ENCODE peak calls at places on chromosome 20, in five cellular contexts. T is GDM1; S is kidney; P is SHP77 treated with DMSO at 0.1 percent for 48 hours; J is effector memory CD8-positive, alpha-beta T cell. E is an unnamed sample.

GRCh38 chr20:63542696-63543095 is 4.9 kb downstream of the SRMS start:
- DNase-seq in T (no peak), S (no peak), P (no peak), J (no peak), E (no peak)

GRCh38 chr20:63785646-63786255 is 45.3 kb downstream of the ZBTB46 start:
- DNase-seq in T (no peak), S (no peak), P (peak; percentile 26), J (no peak), E (no peak)

GRCh38 chr20:32278199-32278643 is 770 bp downstream of the KIF3B start:
- DNase-seq in T (no peak), S (no peak), P (no peak), J (no peak), E (peak; percentile 66)

GRCh38 chr20:10982692-10983091 is 308.9 kb upstream of the JAG1 start:
- DNase-seq in T (no peak), S (no peak), P (no peak), J (no peak), E (no peak)

GRCh38 chr20:32810941-32811340 is 8.8 kb upstream of the MAPRE1 start:
- DNase-seq in T (no peak), S (no peak), P (no peak), J (no peak), E (no peak)

GRCh38 chr20:44717986-44718385 is 2.8 kb downstream of the CCN5 start:
- DNase-seq in T (no peak), S (peak; percentile 61), P (no peak), J (no peak), E (no peak)

GRCh38 chr20:33783818-33784217 is 27.3 kb upstream of the CHMP4B start:
- DNase-seq in T (no peak), S (no peak), P (no peak), J (no peak), E (no peak)

GRCh38 chr20:4283011-4283410 is 267.7 kb upstream of the RNF24 start:
- DNase-seq in T (no peak), S (no peak), P (no peak), J (no peak), E (no peak)

GRCh38 chr20:56689852-56690485 is 60.9 kb downstream of the TFAP2C start:
- DNase-seq in T (no peak), S (no peak), P (no peak), J (no peak), E (no peak)

GRCh38 chr20:51116765-51117686 is 94.1 kb upstream of the KCNG1 start:
- DNase-seq in T (no peak), S (no peak), P (no peak), J (no peak), E (no peak)

GRCh38 chr20:48919882-48920526 is 1.5 kb upstream of the ARFGEF2 start:
- DNase-seq in T (no peak), S (no peak), P (no peak), J (no peak), E (no peak)

GRCh38 chr20:13307562-13308163 is 86.6 kb downstream of the ISM1 start:
- DNase-seq in T (no peak), S (no peak), P (no peak), J (no peak), E (no peak)

GRCh38 chr20:50297498-50298348 is 107.1 kb downstream of the CEBPB start:
- DNase-seq in T (peak; percentile 50), S (peak; percentile 48), P (no peak), J (no peak), E (no peak)

GRCh38 chr20:2986466-2986865 is 57.0 kb upstream of the GNRH2 start:
- DNase-seq in T (no peak), S (no peak), P (no peak), J (no peak), E (no peak)

GRCh38 chr20:53872081-53872541 is 198.3 kb downstream of the BCAS1 start:
- DNase-seq in T (no peak), S (no peak), P (no peak), J (no peak), E (no peak)

GRCh38 chr20:35953411-35954199 is 697 bp downstream of the SCAND1 start:
- DNase-seq in T (peak; percentile 54), S (peak; percentile 90), P (no peak), J (peak; percentile 59), E (peak; percentile 36)

GRCh38 chr20:2890743-2891142 is 17.5 kb downstream of the PTPRA start:
- DNase-seq in T (no peak), S (no peak), P (no peak), J (no peak), E (no peak)

E was measured in GM19239.